ENCODE peak calls at places on chromosomes 2 and 18, in eight cellular contexts. Q, S, P, K, B, A, N and D are unnamed samples.
A peak's percentile ranks its signal among the peaks of the same experiment; 100 is the strongest.

GRCh38 chr18:21672868-21673267 is 31.7 kb downstream of the ABHD3 start:
- DNase-seq in B (peak; percentile 79), S (no peak), A (peak; percentile 38), K (no peak), P (peak; percentile 59), Q (no peak), N (peak; percentile 70), D (no peak)

GRCh38 chr2:237570776-237571335 is 4.5 kb downstream of the PRLH start:
- DNase-seq in Q (no peak), N (no peak), A (no peak), B (no peak), P (no peak), S (no peak), K (no peak), D (no peak)

GRCh38 chr2:237922641-237923361 is 44.0 kb upstream of the UBE2F start:
- DNase-seq in B (peak; percentile 28), S (no peak), K (peak; percentile 55), N (no peak), P (no peak), Q (no peak), A (no peak), D (no peak)

GRCh38 chr2:235000426-235001236 is 48.8 kb downstream of the SH3BP4 start:
- DNase-seq in K (no peak), S (no peak), A (no peak), N (no peak), B (no peak), Q (no peak), P (peak; percentile 33), D (no peak)

GRCh38 chr2:64263315-64263714 is 119.1 kb upstream of the PELI1 start:
- DNase-seq in P (no peak), S (no peak), K (no peak), A (peak; percentile 84), Q (no peak), N (peak; percentile 5), B (peak; percentile 72), D (no peak)

GRCh38 chr2:112541315-112542122 is 746 bp upstream of the POLR1B start:
- DNase-seq in S (no peak), N (peak; percentile 76), B (peak; percentile 39), P (peak; percentile 82), Q (peak; percentile 43), A (peak; percentile 71), K (peak; percentile 75), D (peak; percentile 82)

GRCh38 chr2:23566236-23567142 is 181.5 kb downstream of the KLHL29 start:
- DNase-seq in B (peak; percentile 47), S (no peak), K (no peak), Q (no peak), P (no peak), A (peak; percentile 23), N (no peak), D (no peak)

GRCh38 chr2:159454185-159454584 is 162.2 kb downstream of the BAZ2B start:
- DNase-seq in N (no peak), P (no peak), K (no peak), A (no peak), B (no peak), Q (no peak), S (no peak), D (no peak)

GRCh38 chr18:76621782-76622495 is 126.9 kb upstream of the ZNF516 start:
- DNase-seq in K (no peak), N (no peak), B (no peak), S (peak; percentile 16), Q (no peak), P (no peak), A (peak; percentile 23), D (peak; percentile 30)

GRCh38 chr2:30826481-30826880 is 19.2 kb upstream of the CAPN13 start:
- DNase-seq in A (no peak), Q (no peak), K (no peak), B (no peak), P (no peak), N (no peak), S (no peak), D (no peak)